ENCODE peak calls at places on chromosomes 2 and 18, in nine cellular contexts. One of them, this sample, is unnamed.

GRCh38 chr18:11071300-11071699 is 78.1 kb downstream of the PIEZO2 start:
- DNase-seq in progenitor cell of endocrine pancreas: no peak
- DNase-seq in Calu3: no peak
- DNase-seq in mucosa of descending colon: no peak
- DNase-seq in coronary artery: no peak
- DNase-seq in left ventricle myocardium inferior: no peak
- DNase-seq in NB4: no peak
- DNase-seq in GM06990: no peak
- DNase-seq in endodermal cell: no peak
- DNase-seq in this sample: no peak

GRCh38 chr2:174633621-174633927 is 36.0 kb upstream of the WIPF1 start:
- DNase-seq in progenitor cell of endocrine pancreas: no peak
- DNase-seq in Calu3: no peak
- DNase-seq in mucosa of descending colon: no peak
- DNase-seq in coronary artery: no peak
- DNase-seq in left ventricle myocardium inferior: no peak
- DNase-seq in NB4: peak; percentile 50
- DNase-seq in GM06990: no peak
- DNase-seq in endodermal cell: peak; percentile 55
- DNase-seq in this sample: no peak

GRCh38 chr2:38626326-38627031 is 23.8 kb upstream of the HNRNPLL start:
- DNase-seq in progenitor cell of endocrine pancreas: no peak
- DNase-seq in Calu3: no peak
- DNase-seq in mucosa of descending colon: no peak
- DNase-seq in coronary artery: no peak
- DNase-seq in left ventricle myocardium inferior: no peak
- DNase-seq in NB4: peak; percentile 78
- DNase-seq in GM06990: no peak
- DNase-seq in endodermal cell: no peak
- DNase-seq in this sample: no peak

GRCh38 chr2:181465686-181466375 is 8.6 kb downstream of the ITGA4 start:
- DNase-seq in progenitor cell of endocrine pancreas: no peak
- DNase-seq in Calu3: no peak
- DNase-seq in mucosa of descending colon: no peak
- DNase-seq in coronary artery: no peak
- DNase-seq in left ventricle myocardium inferior: no peak
- DNase-seq in NB4: peak; percentile 48
- DNase-seq in GM06990: no peak
- DNase-seq in endodermal cell: no peak
- DNase-seq in this sample: no peak

GRCh38 chr2:112021781-112022231 is 33.3 kb upstream of the TMEM87B start:
- DNase-seq in progenitor cell of endocrine pancreas: no peak
- DNase-seq in Calu3: no peak
- DNase-seq in mucosa of descending colon: no peak
- DNase-seq in coronary artery: no peak
- DNase-seq in left ventricle myocardium inferior: no peak
- DNase-seq in NB4: no peak
- DNase-seq in GM06990: no peak
- DNase-seq in endodermal cell: no peak
- DNase-seq in this sample: no peak

GRCh38 chr2:189580662-189581353 is at the start of gene SLC40A1:
- DNase-seq in progenitor cell of endocrine pancreas: peak; percentile 69
- DNase-seq in Calu3: peak; percentile 86
- DNase-seq in mucosa of descending colon: peak; percentile 87
- DNase-seq in coronary artery: peak; percentile 90
- DNase-seq in left ventricle myocardium inferior: peak; percentile 86
- DNase-seq in NB4: peak; percentile 92
- DNase-seq in GM06990: peak; percentile 38
- DNase-seq in endodermal cell: peak; percentile 87
- DNase-seq in this sample: peak; percentile 65

GRCh38 chr2:190277234-190278112 is 42.2 kb downstream of the HIBCH start:
- DNase-seq in progenitor cell of endocrine pancreas: no peak
- DNase-seq in Calu3: no peak
- DNase-seq in mucosa of descending colon: no peak
- DNase-seq in coronary artery: no peak
- DNase-seq in left ventricle myocardium inferior: no peak
- DNase-seq in NB4: peak; percentile 55
- DNase-seq in GM06990: peak; percentile 10
- DNase-seq in endodermal cell: peak; percentile 52
- DNase-seq in this sample: peak; percentile 10

GRCh38 chr18:23422751-23423418 is 30.2 kb upstream of the RIOK3 start:
- DNase-seq in progenitor cell of endocrine pancreas: no peak
- DNase-seq in Calu3: peak; percentile 78
- DNase-seq in mucosa of descending colon: peak; percentile 84
- DNase-seq in coronary artery: no peak
- DNase-seq in left ventricle myocardium inferior: peak; percentile 36
- DNase-seq in NB4: peak; percentile 95
- DNase-seq in GM06990: peak; percentile 88
- DNase-seq in endodermal cell: no peak
- DNase-seq in this sample: peak; percentile 46

GRCh38 chr2:223797073-223797472 is 40.3 kb downstream of the AP1S3 start:
- DNase-seq in progenitor cell of endocrine pancreas: no peak
- DNase-seq in Calu3: peak; percentile 77
- DNase-seq in mucosa of descending colon: no peak
- DNase-seq in coronary artery: no peak
- DNase-seq in left ventricle myocardium inferior: no peak
- DNase-seq in NB4: no peak
- DNase-seq in GM06990: no peak
- DNase-seq in endodermal cell: no peak
- DNase-seq in this sample: no peak

GRCh38 chr2:223800908-223801307 is 36.5 kb downstream of the AP1S3 start:
- DNase-seq in progenitor cell of endocrine pancreas: no peak
- DNase-seq in Calu3: no peak
- DNase-seq in mucosa of descending colon: no peak
- DNase-seq in coronary artery: no peak
- DNase-seq in left ventricle myocardium inferior: no peak
- DNase-seq in NB4: no peak
- DNase-seq in GM06990: no peak
- DNase-seq in endodermal cell: no peak
- DNase-seq in this sample: peak; percentile 29

GRCh38 chr2:223801702-223802101 is 35.7 kb downstream of the AP1S3 start:
- DNase-seq in progenitor cell of endocrine pancreas: no peak
- DNase-seq in Calu3: no peak
- DNase-seq in mucosa of descending colon: no peak
- DNase-seq in coronary artery: no peak
- DNase-seq in left ventricle myocardium inferior: no peak
- DNase-seq in NB4: no peak
- DNase-seq in GM06990: no peak
- DNase-seq in endodermal cell: no peak
- DNase-seq in this sample: no peak

DNA sequence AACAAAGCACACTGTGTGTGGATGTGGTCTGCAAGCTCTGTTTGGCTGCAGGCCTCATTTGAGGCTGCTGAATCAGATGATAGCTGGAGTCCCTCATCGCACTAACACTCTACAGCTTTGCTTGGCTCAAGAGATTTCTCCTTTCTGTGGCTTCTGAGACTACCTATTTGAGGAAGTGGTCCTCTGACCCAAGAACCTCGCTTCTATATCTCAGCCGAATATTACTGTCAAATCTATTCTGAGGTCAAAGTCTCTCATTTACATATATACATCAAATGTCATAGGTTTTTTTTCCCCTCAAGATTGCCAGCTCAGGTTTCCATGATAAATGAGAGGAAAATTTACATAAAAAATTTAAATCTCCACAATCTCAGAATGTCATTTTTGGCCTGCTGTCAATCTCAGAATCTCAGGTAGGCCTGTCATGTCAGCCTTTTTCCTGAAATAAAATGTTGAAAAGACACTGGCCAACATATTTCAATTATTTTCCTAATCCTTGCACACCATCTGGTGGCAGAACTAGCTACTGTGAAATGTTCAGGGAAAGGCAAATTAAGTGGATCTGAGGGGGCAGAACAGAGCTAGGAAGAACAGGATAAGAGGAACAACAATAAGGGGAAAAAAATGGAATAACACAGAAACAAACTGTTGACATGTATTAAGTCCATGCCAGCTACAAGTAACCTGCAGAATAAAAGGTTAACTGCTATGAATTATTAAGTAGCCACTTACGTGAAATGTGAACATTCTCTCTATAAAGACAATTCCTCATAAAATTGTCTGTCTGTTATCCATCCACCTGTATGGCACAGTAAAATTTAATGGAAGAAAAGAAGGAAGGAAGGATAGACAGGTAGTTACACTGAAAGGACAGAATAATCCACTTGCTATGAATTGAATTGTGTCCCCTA is 39.3 kb downstream of the AP1S3 start:
- DNase-seq in progenitor cell of endocrine pancreas: no peak
- DNase-seq in Calu3: no peak
- DNase-seq in mucosa of descending colon: no peak
- DNase-seq in coronary artery: no peak
- DNase-seq in left ventricle myocardium inferior: no peak
- DNase-seq in NB4: peak; percentile 16
- DNase-seq in GM06990: peak; percentile 55
- DNase-seq in endodermal cell: no peak
- DNase-seq in this sample: peak; percentile 67
- TF ChIP-seq CTCF in progenitor cell of endocrine pancreas: peak; percentile 63
- TF ChIP-seq CTCF in Calu3: peak; percentile 48
- TF ChIP-seq CTCF in mucosa of descending colon: no peak
- TF ChIP-seq CTCF in coronary artery: peak; percentile 16
- TF ChIP-seq CTCF in left ventricle myocardium inferior: peak; percentile 75
- TF ChIP-seq CTCF in NB4: no peak
- TF ChIP-seq CTCF in GM06990: peak; percentile 25
- TF ChIP-seq CTCF in endodermal cell: peak; percentile 70
- TF ChIP-seq CTCF in this sample: peak; percentile 43

GRCh38 chr2:202064206-202064880 is 8.7 kb upstream of the KIAA2012 start:
- DNase-seq in progenitor cell of endocrine pancreas: no peak
- DNase-seq in Calu3: no peak
- DNase-seq in mucosa of descending colon: no peak
- DNase-seq in coronary artery: no peak
- DNase-seq in left ventricle myocardium inferior: no peak
- DNase-seq in NB4: peak; percentile 16
- DNase-seq in GM06990: no peak
- DNase-seq in endodermal cell: peak; percentile 70
- DNase-seq in this sample: no peak

GRCh38 chr2:202064881-202065230 is 8.2 kb upstream of the KIAA2012 start:
- DNase-seq in progenitor cell of endocrine pancreas: no peak
- DNase-seq in Calu3: no peak
- DNase-seq in mucosa of descending colon: no peak
- DNase-seq in coronary artery: no peak
- DNase-seq in left ventricle myocardium inferior: no peak
- DNase-seq in NB4: no peak
- DNase-seq in GM06990: no peak
- DNase-seq in endodermal cell: no peak
- DNase-seq in this sample: no peak

GRCh38 chr2:202061695-202062094 is 11.4 kb upstream of the KIAA2012 start:
- DNase-seq in progenitor cell of endocrine pancreas: no peak
- DNase-seq in Calu3: no peak
- DNase-seq in mucosa of descending colon: no peak
- DNase-seq in coronary artery: no peak
- DNase-seq in left ventricle myocardium inferior: no peak
- DNase-seq in NB4: no peak
- DNase-seq in GM06990: no peak
- DNase-seq in endodermal cell: no peak
- DNase-seq in this sample: no peak

GRCh38 chr2:202056611-202057010 is 16.4 kb upstream of the KIAA2012 start:
- DNase-seq in progenitor cell of endocrine pancreas: no peak
- DNase-seq in Calu3: peak; percentile 27
- DNase-seq in mucosa of descending colon: no peak
- DNase-seq in coronary artery: no peak
- DNase-seq in left ventricle myocardium inferior: no peak
- DNase-seq in NB4: peak; percentile 33
- DNase-seq in GM06990: no peak
- DNase-seq in endodermal cell: no peak
- DNase-seq in this sample: no peak

DNA sequence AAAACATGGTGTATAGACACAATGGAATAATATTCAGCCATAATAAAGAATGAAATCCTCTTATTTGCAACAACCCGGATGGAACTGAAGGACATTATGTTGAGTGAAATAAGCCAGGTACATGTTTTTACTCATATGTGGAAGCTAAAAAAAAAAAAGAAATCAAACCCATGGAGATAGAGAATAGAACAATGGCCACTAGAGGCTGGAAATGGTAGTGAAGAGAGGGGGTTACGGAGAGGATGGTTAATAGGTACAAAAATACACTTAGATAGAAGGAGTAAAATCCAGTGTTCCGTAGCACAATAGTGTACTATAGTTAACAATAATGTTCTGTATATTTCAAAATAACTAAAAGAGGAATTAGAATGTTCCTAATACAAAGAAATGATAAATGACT is 12.8 kb upstream of the KIAA2012 start:
- DNase-seq in progenitor cell of endocrine pancreas: no peak
- DNase-seq in Calu3: no peak
- DNase-seq in mucosa of descending colon: no peak
- DNase-seq in coronary artery: no peak
- DNase-seq in left ventricle myocardium inferior: no peak
- DNase-seq in NB4: no peak
- DNase-seq in GM06990: no peak
- DNase-seq in endodermal cell: no peak
- DNase-seq in this sample: no peak
- TF ChIP-seq CTCF in progenitor cell of endocrine pancreas: peak; percentile 47
- TF ChIP-seq CTCF in Calu3: peak; percentile 47
- TF ChIP-seq CTCF in mucosa of descending colon: no peak
- TF ChIP-seq CTCF in coronary artery: no peak
- TF ChIP-seq CTCF in left ventricle myocardium inferior: peak; percentile 41
- TF ChIP-seq CTCF in NB4: peak; percentile 19
- TF ChIP-seq CTCF in GM06990: peak; percentile 27
- TF ChIP-seq CTCF in endodermal cell: peak; percentile 78
- TF ChIP-seq CTCF in this sample: no peak

GRCh38 chr2:150171065-150171548 is 316.4 kb downstream of the RND3 start:
- DNase-seq in progenitor cell of endocrine pancreas: no peak
- DNase-seq in Calu3: no peak
- DNase-seq in mucosa of descending colon: no peak
- DNase-seq in coronary artery: no peak
- DNase-seq in left ventricle myocardium inferior: no peak
- DNase-seq in NB4: no peak
- DNase-seq in GM06990: no peak
- DNase-seq in endodermal cell: no peak
- DNase-seq in this sample: no peak

GRCh38 chr2:150169230-150169629 is 318.2 kb downstream of the RND3 start:
- DNase-seq in progenitor cell of endocrine pancreas: no peak
- DNase-seq in Calu3: no peak
- DNase-seq in mucosa of descending colon: no peak
- DNase-seq in coronary artery: peak; percentile 79
- DNase-seq in left ventricle myocardium inferior: peak; percentile 32
- DNase-seq in NB4: no peak
- DNase-seq in GM06990: no peak
- DNase-seq in endodermal cell: no peak
- DNase-seq in this sample: no peak

GRCh38 chr2:150178591-150178990 is 308.9 kb downstream of the RND3 start:
- DNase-seq in progenitor cell of endocrine pancreas: no peak
- DNase-seq in Calu3: no peak
- DNase-seq in mucosa of descending colon: no peak
- DNase-seq in coronary artery: no peak
- DNase-seq in left ventricle myocardium inferior: no peak
- DNase-seq in NB4: no peak
- DNase-seq in GM06990: no peak
- DNase-seq in endodermal cell: no peak
- DNase-seq in this sample: no peak

GRCh38 chr2:150175034-150175433 is 312.4 kb downstream of the RND3 start:
- DNase-seq in progenitor cell of endocrine pancreas: no peak
- DNase-seq in Calu3: no peak
- DNase-seq in mucosa of descending colon: no peak
- DNase-seq in coronary artery: no peak
- DNase-seq in left ventricle myocardium inferior: no peak
- DNase-seq in NB4: no peak
- DNase-seq in GM06990: no peak
- DNase-seq in endodermal cell: no peak
- DNase-seq in this sample: no peak

GRCh38 chr2:150174396-150174795 is 313.1 kb downstream of the RND3 start:
- DNase-seq in progenitor cell of endocrine pancreas: no peak
- DNase-seq in Calu3: no peak
- DNase-seq in mucosa of descending colon: no peak
- DNase-seq in coronary artery: no peak
- DNase-seq in left ventricle myocardium inferior: no peak
- DNase-seq in NB4: no peak
- DNase-seq in GM06990: no peak
- DNase-seq in endodermal cell: no peak
- DNase-seq in this sample: no peak
- TF ChIP-seq CTCF in progenitor cell of endocrine pancreas: no peak
- TF ChIP-seq CTCF in Calu3: no peak
- TF ChIP-seq CTCF in mucosa of descending colon: no peak
- TF ChIP-seq CTCF in coronary artery: no peak
- TF ChIP-seq CTCF in left ventricle myocardium inferior: no peak
- TF ChIP-seq CTCF in NB4: no peak
- TF ChIP-seq CTCF in GM06990: no peak
- TF ChIP-seq CTCF in endodermal cell: no peak
- TF ChIP-seq CTCF in this sample: no peak

DNA sequence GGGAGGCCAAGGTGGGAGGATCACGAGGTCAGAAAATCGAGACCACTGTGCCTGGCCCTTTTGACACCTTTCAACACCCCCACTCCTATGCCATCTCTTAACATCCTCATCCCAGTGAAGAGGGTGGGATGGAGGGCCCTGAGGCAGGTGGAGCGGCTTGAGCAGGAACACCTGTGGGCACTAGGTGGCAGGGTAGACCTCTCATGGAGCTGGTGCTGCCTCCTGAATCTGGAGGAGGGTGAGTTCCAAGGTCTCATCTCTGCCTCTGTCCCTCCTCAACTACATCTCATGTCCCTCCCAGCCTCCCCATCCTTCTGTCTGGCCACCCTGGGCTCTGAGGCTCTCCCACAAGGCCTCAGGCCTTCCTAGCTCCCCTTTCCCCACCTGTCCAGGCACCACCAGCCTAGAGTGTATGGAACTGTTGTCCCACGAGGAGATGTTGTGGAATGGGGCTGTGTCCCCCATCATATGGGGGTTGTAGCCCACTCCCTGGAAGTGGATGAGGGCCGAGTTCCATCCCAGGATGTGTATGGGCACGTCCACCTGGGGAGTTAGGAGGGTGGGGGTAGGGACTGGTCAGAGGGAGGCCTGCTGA is 17.0 kb upstream of the CRYBA2 start:
- DNase-seq in progenitor cell of endocrine pancreas: no peak
- DNase-seq in Calu3: peak; percentile 73
- DNase-seq in mucosa of descending colon: peak; percentile 38
- DNase-seq in coronary artery: no peak
- DNase-seq in left ventricle myocardium inferior: no peak
- DNase-seq in NB4: peak; percentile 37
- DNase-seq in GM06990: no peak
- DNase-seq in endodermal cell: peak; percentile 82
- DNase-seq in this sample: peak; percentile 75
- TF ChIP-seq CTCF in progenitor cell of endocrine pancreas: peak; percentile 69
- TF ChIP-seq CTCF in Calu3: peak; percentile 71
- TF ChIP-seq CTCF in mucosa of descending colon: peak; percentile 21
- TF ChIP-seq CTCF in coronary artery: no peak
- TF ChIP-seq CTCF in left ventricle myocardium inferior: peak; percentile 45
- TF ChIP-seq CTCF in NB4: peak; percentile 58
- TF ChIP-seq CTCF in GM06990: peak; percentile 74
- TF ChIP-seq CTCF in endodermal cell: peak; percentile 81
- TF ChIP-seq CTCF in this sample: peak; percentile 46

This sample was measured in GM13976.